ENCODE peak calls at places on chromosome 13, in seven cellular contexts. J is hepatocyte; D is body of pancreas; W is GM23338; E is naive thymus-derived CD4-positive, alpha-beta T cell; S is substantia nigra; A is lower lobe of right lung. Q is an unnamed sample.

GRCh38 chr13:110855363-110855762 is 59.5 kb downstream of the ANKRD10 start:
- DNase-seq in J (no peak), D (no peak), W (no peak), E (no peak), S (no peak), A (no peak), Q (no peak)

GRCh38 chr13:67224148-67224846 is 5.8 kb downstream of the PCDH9 start:
- DNase-seq in J (peak), D (peak), W (peak), E (peak), S (peak), A (peak), Q (peak)

GRCh38 chr13:26255717-26256277 is 1.9 kb downstream of the CDK8 start:
- DNase-seq in J (peak), D (no peak), W (no peak), E (no peak), S (no peak), A (no peak), Q (no peak)

GRCh38 chr13:48138270-48138669 is 43.4 kb upstream of the MED4 start:
- DNase-seq in J (no peak), D (no peak), W (no peak), E (no peak), S (no peak), A (no peak), Q (no peak)

GRCh38 chr13:19927117-19927734 is 31.3 kb upstream of the ZMYM2 start:
- DNase-seq in J (peak), D (no peak), W (peak), E (peak), S (no peak), A (no peak), Q (peak)

GRCh38 chr13:111489301-111489700 is 168.9 kb downstream of the TEX29 start:
- DNase-seq in J (no peak), D (no peak), W (no peak), E (no peak), S (no peak), A (no peak), Q (no peak)

GRCh38 chr13:39038569-39038898 is 278 bp downstream of the NHLRC3 start:
- DNase-seq in J (no peak), D (peak), W (no peak), E (no peak), S (peak), A (no peak), Q (peak)

GRCh38 chr13:51251480-51251879 is 29.3 kb downstream of the FAM124A start:
- DNase-seq in J (no peak), D (no peak), W (no peak), E (no peak), S (no peak), A (no peak), Q (no peak)

GRCh38 chr13:109412232-109412935 is 374.0 kb downstream of the IRS2 start:
- DNase-seq in J (peak), D (peak), W (peak), E (no peak), S (peak), A (peak), Q (peak)

GRCh38 chr13:66700336-66700735 is 529.8 kb downstream of the PCDH9 start:
- DNase-seq in J (no peak), D (no peak), W (no peak), E (no peak), S (no peak), A (no peak), Q (no peak)

GRCh38 chr13:21638319-21639282 is 32.3 kb upstream of the FGF9 start:
- DNase-seq in J (peak), D (peak), W (peak), E (peak), S (no peak), A (no peak), Q (peak)

GRCh38 chr13:91017031-91017668 is 330.3 kb upstream of the MIR17HG start:
- DNase-seq in J (peak), D (peak), W (peak), E (no peak), S (peak), A (peak), Q (peak)

DNA sequence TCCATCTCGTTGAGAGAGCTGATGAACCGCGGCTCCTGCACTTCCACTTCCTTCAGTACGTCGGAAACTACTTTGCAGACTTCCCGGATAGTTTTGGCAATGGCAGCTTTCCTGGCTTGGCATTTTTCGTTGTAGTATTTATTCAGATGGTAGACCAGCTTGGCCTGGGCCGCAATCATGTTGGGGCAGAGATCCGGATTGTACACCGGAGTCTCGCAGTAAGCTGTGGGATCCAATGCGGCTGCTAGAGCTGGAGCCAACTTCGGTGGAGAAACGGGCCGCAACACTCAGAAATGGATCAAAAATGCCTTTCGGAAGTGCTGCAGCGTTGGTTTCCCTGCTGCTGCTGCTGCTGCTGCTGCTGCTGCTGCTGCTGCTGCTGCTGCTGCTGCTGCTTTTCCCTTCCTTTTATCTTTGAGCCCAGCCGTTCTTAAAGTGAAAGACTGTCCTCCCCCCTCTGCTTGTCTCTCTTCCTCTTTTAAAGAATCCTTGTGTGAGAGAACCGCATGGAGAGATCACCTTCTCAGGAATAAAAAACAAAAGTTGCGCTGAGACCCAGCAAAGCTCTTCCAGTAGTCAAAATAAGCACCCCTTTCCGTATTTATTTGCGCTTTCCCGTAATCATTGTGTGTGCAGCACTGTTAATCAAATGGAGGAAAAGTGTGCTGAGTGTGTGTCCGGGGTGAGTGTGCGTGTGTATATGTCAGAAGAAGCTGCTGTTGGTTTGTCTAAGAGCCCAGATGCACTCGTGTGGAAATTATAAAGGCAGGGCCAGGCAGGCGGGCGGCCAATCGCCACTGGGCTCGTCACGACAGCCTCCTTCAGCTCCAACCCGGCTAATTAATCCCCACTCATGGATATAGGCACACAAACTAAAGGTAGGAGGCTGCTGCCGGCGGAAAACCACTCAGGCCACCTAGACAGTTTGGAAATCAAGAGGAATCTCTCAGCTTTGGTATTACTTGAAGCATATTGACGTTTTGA is at the start of gene MAB21L1:
- DNase-seq in J (peak), D (no peak), W (peak), E (no peak), S (peak), A (no peak), Q (peak)
- H3K27ac ChIP-seq in J (peak), D (no peak), W (no peak), E (no peak), S (no peak), A (no peak), Q (no peak)

GRCh38 chr13:30685320-30685859 is 50.0 kb upstream of the ALOX5AP start:
- DNase-seq in J (peak), D (no peak), W (no peak), E (no peak), S (no peak), A (no peak), Q (no peak)
- H3K27ac ChIP-seq in J (no peak), D (no peak), W (no peak), E (no peak), S (no peak), A (no peak), Q (no peak)

GRCh38 chr13:44373247-44373600 is 400 bp upstream of the SERP2 start:
- DNase-seq in J (no peak), D (no peak), W (peak), E (no peak), S (no peak), A (no peak), Q (no peak)
- H3K27ac ChIP-seq in J (no peak), D (no peak), W (no peak), E (no peak), S (peak), A (peak), Q (peak)

GRCh38 chr13:32255744-32256120 is 59.4 kb downstream of the ZAR1L start:
- DNase-seq in J (peak), D (no peak), W (no peak), E (no peak), S (no peak), A (no peak), Q (no peak)
- H3K27ac ChIP-seq in J (peak), D (peak), W (no peak), E (no peak), S (no peak), A (peak), Q (no peak)

GRCh38 chr13:104936304-104936703 is 1599.2 kb downstream of the EFNB2 start:
- DNase-seq in J (no peak), D (no peak), W (no peak), E (no peak), S (no peak), A (no peak), Q (no peak)

GRCh38 chr13:104943331-104943730 is 1592.1 kb downstream of the EFNB2 start:
- DNase-seq in J (no peak), D (no peak), W (no peak), E (no peak), S (no peak), A (no peak), Q (no peak)

GRCh38 chr13:104937881-104938280 is 1597.6 kb downstream of the EFNB2 start:
- DNase-seq in J (no peak), D (no peak), W (no peak), E (no peak), S (no peak), A (no peak), Q (no peak)
- H3K27ac ChIP-seq in J (no peak), D (no peak), W (no peak), E (no peak), S (no peak), A (no peak), Q (no peak)

DNA sequence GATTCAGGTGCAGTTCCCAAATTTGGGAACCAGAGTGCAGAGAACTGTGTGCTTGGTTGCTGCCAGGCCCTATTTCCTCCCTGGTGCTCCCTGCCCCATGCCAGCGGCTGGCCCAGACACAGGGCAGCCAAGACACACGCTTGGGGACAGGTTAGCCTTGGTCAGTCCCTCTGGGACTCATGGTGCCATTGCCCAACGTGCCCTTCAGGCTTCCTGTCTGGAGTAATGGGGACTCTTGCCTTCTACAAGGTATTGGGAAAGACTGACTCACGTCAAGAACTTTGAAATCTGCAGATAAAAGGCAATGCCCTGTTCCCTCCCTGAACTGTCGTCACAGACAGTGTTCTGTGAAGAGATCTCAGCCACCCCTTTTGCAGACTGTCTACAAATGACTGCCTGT is 58.8 kb downstream of the GSX1 start:
- DNase-seq in J (peak), D (no peak), W (no peak), E (no peak), S (no peak), A (no peak), Q (peak)
- H3K27ac ChIP-seq in J (no peak), D (no peak), W (no peak), E (no peak), S (no peak), A (no peak), Q (peak)

DNA sequence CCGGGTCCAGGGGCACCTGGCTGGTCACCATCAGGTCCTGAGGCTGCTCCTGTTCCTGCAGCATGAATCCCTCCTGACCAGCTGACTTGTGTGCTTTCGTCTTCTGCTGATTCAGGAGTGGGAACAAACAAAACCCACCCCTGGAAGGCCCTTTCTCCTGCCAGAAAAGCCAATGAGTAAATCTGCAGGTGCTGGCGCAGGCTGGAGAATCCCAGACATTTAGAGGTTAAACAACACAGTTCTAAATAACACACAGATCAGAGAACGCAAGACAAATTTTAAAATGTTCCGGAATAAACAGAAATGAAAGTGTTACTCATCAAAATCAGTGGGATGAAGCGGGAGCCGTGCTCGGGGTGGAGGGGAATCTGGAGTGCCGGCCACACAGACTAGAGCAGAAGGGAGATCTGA is 60.6 kb upstream of the C13orf46 start:
- DNase-seq in J (no peak), D (no peak), W (no peak), E (no peak), S (no peak), A (no peak), Q (no peak)
- H3K27ac ChIP-seq in J (no peak), D (no peak), W (no peak), E (no peak), S (peak), A (no peak), Q (no peak)

GRCh38 chr13:27271572-27272096 is 1.0 kb downstream of the RASL11A start:
- DNase-seq in J (no peak), D (no peak), W (no peak), E (no peak), S (no peak), A (no peak), Q (no peak)
- H3K27ac ChIP-seq in J (peak), D (peak), W (no peak), E (peak), S (peak), A (peak), Q (peak)

Q was measured in small intestine.